ENCODE peak calls at places on chromosomes 1 and 21, in ten cellular contexts. X is tibial artery, A is brain microvascular endothelial cell, W is Peyer's patch, Y is right lobe of liver, G is breast epithelium, R is hepatocyte, C is heart left ventricle, M is suprapubic skin, N is testis. K is an unnamed sample.

GRCh38 chr1:2520206-2520605 is 6.2 kb downstream of the PANK4 start:
- DNase-seq in X (no peak), A (no peak), W (no peak), Y (no peak), G (no peak), R (no peak), C (no peak), M (no peak), N (no peak), K (no peak)

GRCh38 chr1:32014937-32015363 is 1.3 kb downstream of the KHDRBS1 start:
- DNase-seq in X (no peak), A (no peak), W (no peak), Y (no peak), G (no peak), R (no peak), C (no peak), M (no peak), N (no peak), K (no peak)

GRCh38 chr1:5810553-5811270 is 181.5 kb downstream of the NPHP4 start:
- DNase-seq in X (no peak), A (no peak), W (no peak), Y (no peak), G (no peak), R (no peak), C (no peak), M (no peak), N (no peak), K (no peak)

GRCh38 chr21:45470087-45470515 is 65.1 kb downstream of the COL18A1 start:
- DNase-seq in X (no peak), A (no peak), W (no peak), Y (no peak), G (no peak), R (no peak), C (peak; percentile 28), M (no peak), N (no peak), K (no peak)

GRCh38 chr1:78833491-78833890 is 173.0 kb downstream of the ADGRL4 start:
- DNase-seq in X (no peak), A (peak; percentile 80), W (no peak), Y (no peak), G (no peak), R (no peak), C (no peak), M (no peak), N (no peak), K (no peak)

GRCh38 chr1:10495942-10496341 is 21.2 kb downstream of the PEX14 start:
- DNase-seq in X (no peak), A (no peak), W (no peak), Y (no peak), G (no peak), R (no peak), C (peak; percentile 77), M (no peak), N (no peak), K (peak; percentile 30)

GRCh38 chr1:6918908-6919511 is 133.8 kb downstream of the CAMTA1 start:
- DNase-seq in X (no peak), A (no peak), W (no peak), Y (no peak), G (no peak), R (no peak), C (no peak), M (no peak), N (no peak), K (no peak)

GRCh38 chr1:163069142-163069541 is at the start of gene RGS4:
- DNase-seq in X (peak; percentile 71), A (peak; percentile 98), W (no peak), Y (no peak), G (no peak), R (peak; percentile 83), C (peak; percentile 55), M (no peak), N (peak; percentile 81), K (no peak)

GRCh38 chr1:208028526-208028925 is 117.6 kb upstream of the CD34 start:
- DNase-seq in X (no peak), A (no peak), W (no peak), Y (no peak), G (no peak), R (no peak), C (no peak), M (no peak), N (no peak), K (no peak)

GRCh38 chr1:90717665-90718410 is 736 bp upstream of the BARHL2 start:
- DNase-seq in X (no peak), A (no peak), W (peak; percentile 56), Y (no peak), G (no peak), R (peak; percentile 51), C (no peak), M (no peak), N (peak; percentile 71), K (no peak)

GRCh38 chr1:162868972-162869371 is 8.0 kb upstream of the CCDC190 start:
- DNase-seq in X (no peak), A (no peak), W (peak; percentile 52), Y (no peak), G (no peak), R (peak; percentile 28), C (no peak), M (no peak), N (no peak), K (no peak)

GRCh38 chr1:184775329-184775728 is 20.7 kb upstream of the EDEM3 start:
- DNase-seq in X (no peak), A (no peak), W (no peak), Y (no peak), G (no peak), R (no peak), C (no peak), M (no peak), N (no peak), K (no peak)

GRCh38 chr1:178230881-178231409 is 137.0 kb downstream of the RASAL2 start:
- DNase-seq in X (no peak), A (no peak), W (no peak), Y (no peak), G (no peak), R (no peak), C (no peak), M (no peak), N (no peak), K (no peak)

GRCh38 chr1:247681288-247681897 is 1.9 kb upstream of the OR13G1 start:
- DNase-seq in X (no peak), A (peak; percentile 28), W (no peak), Y (no peak), G (no peak), R (peak; percentile 69), C (no peak), M (no peak), N (peak; percentile 74), K (no peak)

GRCh38 chr1:221871056-221871455 is 129.2 kb upstream of the DUSP10 start:
- DNase-seq in X (no peak), A (no peak), W (no peak), Y (no peak), G (no peak), R (no peak), C (no peak), M (no peak), N (no peak), K (no peak)

GRCh38 chr1:61081135-61081636 is 1.2 kb upstream of the NFIA start:
- DNase-seq in X (no peak), A (no peak), W (no peak), Y (no peak), G (no peak), R (peak; percentile 5), C (no peak), M (no peak), N (no peak), K (no peak)

GRCh38 chr1:103788377-103788776 is 38.7 kb downstream of the AMY1C start:
- DNase-seq in X (no peak), A (no peak), W (no peak), Y (no peak), G (no peak), R (no peak), C (no peak), M (no peak), N (no peak), K (no peak)
- TF ChIP-seq CTCF in X (peak; percentile 15), A (no peak), W (no peak), Y (peak; percentile 6), G (no peak), R (peak; percentile 52), C (peak; percentile 25), M (no peak), N (no peak), K (no peak)

DNA sequence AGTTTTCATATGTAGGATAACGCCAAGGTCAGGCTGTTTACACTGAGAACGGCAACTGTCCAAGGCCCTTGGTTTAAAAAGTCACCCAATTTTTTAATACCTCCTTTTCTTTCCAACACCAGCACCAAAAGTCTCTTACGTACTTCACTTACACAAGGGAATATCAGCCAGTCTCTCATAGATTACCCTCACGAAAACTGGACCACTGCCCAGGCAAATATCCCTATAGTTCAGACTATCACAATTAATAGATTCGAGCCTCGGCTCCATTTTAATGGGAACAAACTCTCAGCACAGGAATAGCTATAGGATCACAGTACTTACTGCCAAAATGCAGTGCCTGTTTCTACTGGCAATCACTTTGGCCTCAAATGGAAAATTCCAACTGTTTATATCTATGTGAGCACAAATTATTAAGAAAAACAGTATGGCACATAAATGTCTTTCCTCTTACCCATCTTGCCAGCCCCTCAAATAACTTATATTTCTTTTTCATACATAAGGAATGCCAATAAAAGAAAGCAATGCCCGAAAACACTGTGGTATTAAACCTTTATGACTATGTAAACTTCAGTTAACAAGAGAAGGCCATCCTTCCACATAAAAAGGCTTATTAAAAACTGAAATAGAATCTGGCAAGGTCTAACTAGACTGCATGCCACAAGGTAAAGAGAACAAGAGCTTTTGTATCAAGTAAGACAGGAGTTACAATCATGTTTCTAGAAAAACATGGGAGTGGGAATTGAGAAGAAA is 97.8 kb downstream of the SLC45A1 start:
- DNase-seq in X (no peak), A (peak; percentile 39), W (no peak), Y (no peak), G (no peak), R (no peak), C (no peak), M (no peak), N (no peak), K (no peak)
- H3K27ac ChIP-seq in X (peak overlapping the region; percentile 99), A (peak overlapping the region; percentile 43), W (no peak overlapping the region), Y (no peak overlapping the region), G (peak overlapping the region; percentile 16), R (peak overlapping the region; percentile 1), C (peak overlapping the region; percentile 46), M (peak overlapping the region; percentile 44), N (peak overlapping the region; percentile 7), K (no peak overlapping the region)

DNA sequence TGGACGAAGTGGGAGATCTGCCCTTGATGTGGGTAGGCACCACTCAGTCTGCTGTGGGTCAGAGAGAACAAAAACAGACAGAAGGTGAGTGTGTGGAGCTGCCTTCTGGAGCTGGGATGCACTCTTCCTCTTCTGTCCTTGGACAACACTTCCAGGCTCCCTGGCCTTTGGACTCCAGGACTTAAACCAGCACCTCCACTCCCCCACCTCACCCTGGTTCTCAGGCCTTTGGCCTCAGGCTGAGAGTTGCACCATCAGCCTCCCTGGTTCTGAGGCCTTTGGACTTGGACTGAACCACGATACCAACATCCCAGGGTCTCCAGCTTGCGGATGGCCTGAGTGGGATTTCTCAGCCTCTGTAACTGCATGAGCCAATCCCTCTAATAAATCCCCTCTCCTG is 68.1 kb upstream of the STUM start:
- DNase-seq in X (no peak), A (no peak), W (peak; percentile 71), Y (no peak), G (no peak), R (no peak), C (no peak), M (no peak), N (no peak), K (no peak)
- H3K27me3 ChIP-seq in X (peaks cover 34% of the 10 kb centered on the region), A (peaks cover 27% of the 10 kb centered on the region), W (no peaks in the 10 kb centered on the region), Y (no peaks in the 10 kb centered on the region), G (no peaks in the 10 kb centered on the region), R (peaks cover 37% of the 10 kb centered on the region), C (peaks cover 3% of the 10 kb centered on the region), M (peaks cover 27% of the 10 kb centered on the region), N (no peaks in the 10 kb centered on the region), K (peaks cover 16% of the 10 kb centered on the region)

GRCh38 chr1:155277896-155278688 is 829 bp downstream of the HCN3 start:
- DNase-seq in X (peak; percentile 75), A (no peak), W (peak; percentile 78), Y (peak; percentile 64), G (peak; percentile 59), R (peak; percentile 85), C (peak; percentile 56), M (no peak), N (peak; percentile 69), K (peak; percentile 73)
- TF ChIP-seq CTCF in X (no peak), A (peak; percentile 49), W (peak; percentile 51), Y (no peak), G (no peak), R (no peak), C (peak; percentile 11), M (peak; percentile 39), N (no peak), K (peak; percentile 14)

K was measured in CD4-positive, alpha-beta T cell.